ENCODE peak calls at places on chromosomes 11 and 22, in eight cellular contexts. G, W, F, M, X, T, A and U are unnamed samples.

GRCh38 chr22:35949243-35949642 is 79.4 kb downstream of the RBFOX2 start:
- DNase-seq in G (no peak), W (no peak), F (no peak), M (no peak), X (no peak), T (no peak), A (no peak), U (no peak)

GRCh38 chr11:71109186-71109585 is 143.2 kb downstream of the SHANK2 start:
- DNase-seq in G (no peak), W (no peak), F (no peak), M (no peak), X (no peak), T (no peak), A (no peak), U (no peak)

GRCh38 chr11:13135385-13136271 is 126.5 kb downstream of the RASSF10 start:
- DNase-seq in G (no peak), W (no peak), F (no peak), M (no peak), X (no peak), T (peak; percentile 57), A (no peak), U (no peak)

GRCh38 chr11:65051389-65051858 is 6.9 kb downstream of the NAALADL1 start:
- DNase-seq in G (no peak), W (no peak), F (peak; percentile 59), M (no peak), X (no peak), T (no peak), A (no peak), U (no peak)

GRCh38 chr22:38243007-38243775 is 29.6 kb downstream of the TMEM184B start:
- DNase-seq in G (peak; percentile 62), W (peak; percentile 56), F (no peak), M (no peak), X (no peak), T (peak; percentile 95), A (no peak), U (peak; percentile 100)

GRCh38 chr22:27692243-27692642 is 109.3 kb downstream of the MN1 start:
- DNase-seq in G (no peak), W (no peak), F (no peak), M (no peak), X (no peak), T (no peak), A (no peak), U (no peak)

GRCh38 chr11:2653930-2654739 is 45.7 kb downstream of the KCNQ1OT1 start:
- DNase-seq in G (no peak), W (no peak), F (no peak), M (peak; percentile 48), X (no peak), T (no peak), A (no peak), U (no peak)

GRCh38 chr11:36750349-36750748 is 152.3 kb upstream of the RAG2 start:
- DNase-seq in G (no peak), W (no peak), F (no peak), M (no peak), X (no peak), T (no peak), A (no peak), U (no peak)

GRCh38 chr22:45112136-45112879 is 51.4 kb upstream of the NUP50 start:
- DNase-seq in G (no peak), W (no peak), F (no peak), M (peak; percentile 6), X (no peak), T (no peak), A (no peak), U (no peak)